ENCODE peak calls at places on chromosomes 5 and 9, in nine cellular contexts. One of them, this sample, is unnamed.

GRCh38 chr9:114321759-114322158 is 1.1 kb upstream of the ORM1 start:
- DNase-seq in transverse colon: no peak
- DNase-seq in tibial nerve: no peak
- DNase-seq in K562: no peak
- DNase-seq in SK-N-SH: no peak
- DNase-seq in HepG2: no peak
- DNase-seq in A549: no peak
- DNase-seq in sigmoid colon: no peak
- DNase-seq in stomach: no peak
- DNase-seq in this sample: no peak

GRCh38 chr5:157236423-157236822 is 29.5 kb upstream of the CYFIP2 start:
- DNase-seq in stomach: no peak
- DNase-seq in K562: no peak
- DNase-seq in sigmoid colon: no peak
- DNase-seq in A549: no peak
- DNase-seq in HepG2: no peak
- DNase-seq in SK-N-SH: no peak
- DNase-seq in transverse colon: no peak
- DNase-seq in tibial nerve: no peak
- DNase-seq in this sample: no peak

GRCh38 chr9:99873531-99873930 is 32.9 kb upstream of the STX17 start:
- DNase-seq in transverse colon: no peak
- DNase-seq in K562: no peak
- DNase-seq in A549: no peak
- DNase-seq in tibial nerve: no peak
- DNase-seq in sigmoid colon: no peak
- DNase-seq in stomach: no peak
- DNase-seq in HepG2: no peak
- DNase-seq in SK-N-SH: no peak
- DNase-seq in this sample: no peak

GRCh38 chr5:110549301-110549700 is 177.2 kb downstream of the TMEM232 start:
- DNase-seq in K562: no peak
- DNase-seq in transverse colon: no peak
- DNase-seq in HepG2: no peak
- DNase-seq in A549: no peak
- DNase-seq in tibial nerve: no peak
- DNase-seq in SK-N-SH: no peak
- DNase-seq in stomach: no peak
- DNase-seq in sigmoid colon: no peak
- DNase-seq in this sample: no peak

GRCh38 chr9:113563856-113564514 is 100.5 kb downstream of the RGS3 start:
- DNase-seq in SK-N-SH: no peak
- DNase-seq in HepG2: no peak
- DNase-seq in K562: no peak
- DNase-seq in stomach: no peak
- DNase-seq in sigmoid colon: peak; percentile 48
- DNase-seq in A549: no peak
- DNase-seq in tibial nerve: no peak
- DNase-seq in transverse colon: no peak
- DNase-seq in this sample: peak; percentile 3

GRCh38 chr5:98341711-98342042 is 431.8 kb upstream of the RGMB start:
- DNase-seq in HepG2: no peak
- DNase-seq in transverse colon: no peak
- DNase-seq in A549: no peak
- DNase-seq in stomach: no peak
- DNase-seq in tibial nerve: no peak
- DNase-seq in sigmoid colon: no peak
- DNase-seq in K562: no peak
- DNase-seq in SK-N-SH: no peak
- DNase-seq in this sample: no peak

GRCh38 chr9:129005336-129005997 is 22.7 kb downstream of the SH3GLB2 start:
- DNase-seq in transverse colon: no peak
- DNase-seq in stomach: no peak
- DNase-seq in SK-N-SH: no peak
- DNase-seq in sigmoid colon: no peak
- DNase-seq in tibial nerve: no peak
- DNase-seq in K562: no peak
- DNase-seq in HepG2: no peak
- DNase-seq in A549: no peak
- DNase-seq in this sample: no peak

GRCh38 chr9:8374471-8374870 is 574.9 kb upstream of the DMAC1 start:
- DNase-seq in stomach: no peak
- DNase-seq in A549: no peak
- DNase-seq in sigmoid colon: no peak
- DNase-seq in SK-N-SH: no peak
- DNase-seq in tibial nerve: no peak
- DNase-seq in K562: no peak
- DNase-seq in transverse colon: no peak
- DNase-seq in HepG2: no peak
- DNase-seq in this sample: no peak

GRCh38 chr5:116068028-116068632 is 16.7 kb upstream of the COMMD10 start:
- DNase-seq in K562: peak; percentile 74
- DNase-seq in tibial nerve: no peak
- DNase-seq in stomach: no peak
- DNase-seq in sigmoid colon: no peak
- DNase-seq in A549: peak; percentile 60
- DNase-seq in SK-N-SH: peak; percentile 32
- DNase-seq in transverse colon: no peak
- DNase-seq in HepG2: peak; percentile 44
- DNase-seq in this sample: no peak

GRCh38 chr9:82810902-82811301 is 252.0 kb downstream of the RASEF start:
- DNase-seq in sigmoid colon: no peak
- DNase-seq in K562: no peak
- DNase-seq in transverse colon: no peak
- DNase-seq in stomach: no peak
- DNase-seq in SK-N-SH: no peak
- DNase-seq in HepG2: no peak
- DNase-seq in tibial nerve: no peak
- DNase-seq in A549: peak; percentile 52
- DNase-seq in this sample: no peak

GRCh38 chr5:135488727-135489465 is 36.7 kb upstream of the TIFAB start:
- DNase-seq in K562: peak; percentile 60
- DNase-seq in tibial nerve: no peak
- DNase-seq in stomach: no peak
- DNase-seq in transverse colon: no peak
- DNase-seq in A549: peak; percentile 53
- DNase-seq in HepG2: peak; percentile 81
- DNase-seq in sigmoid colon: no peak
- DNase-seq in SK-N-SH: peak; percentile 61
- DNase-seq in this sample: no peak

GRCh38 chr9:84163227-84163626 is 177.3 kb downstream of the SLC28A3 start:
- DNase-seq in A549: no peak
- DNase-seq in sigmoid colon: no peak
- DNase-seq in stomach: no peak
- DNase-seq in transverse colon: no peak
- DNase-seq in HepG2: no peak
- DNase-seq in tibial nerve: no peak
- DNase-seq in SK-N-SH: no peak
- DNase-seq in K562: peak; percentile 6
- DNase-seq in this sample: no peak

GRCh38 chr9:108270041-108270440 is 585.7 kb downstream of the ACTL7B start:
- DNase-seq in sigmoid colon: no peak
- DNase-seq in A549: no peak
- DNase-seq in tibial nerve: no peak
- DNase-seq in transverse colon: no peak
- DNase-seq in HepG2: no peak
- DNase-seq in K562: no peak
- DNase-seq in SK-N-SH: no peak
- DNase-seq in stomach: no peak
- DNase-seq in this sample: no peak

GRCh38 chr5:113029614-113030013 is 53.0 kb downstream of the DCP2 start:
- DNase-seq in A549: no peak
- DNase-seq in SK-N-SH: no peak
- DNase-seq in HepG2: no peak
- DNase-seq in tibial nerve: no peak
- DNase-seq in sigmoid colon: no peak
- DNase-seq in stomach: no peak
- DNase-seq in K562: no peak
- DNase-seq in transverse colon: no peak
- DNase-seq in this sample: no peak

GRCh38 chr5:145938699-145939531 is 2.5 kb downstream of the SH3RF2 start:
- DNase-seq in stomach: no peak
- DNase-seq in transverse colon: no peak
- DNase-seq in SK-N-SH: peak; percentile 62
- DNase-seq in K562: no peak
- DNase-seq in HepG2: no peak
- DNase-seq in tibial nerve: no peak
- DNase-seq in sigmoid colon: no peak
- DNase-seq in A549: no peak
- DNase-seq in this sample: no peak

GRCh38 chr5:82749453-82749852 is 327.7 kb downstream of the TMEM167A start:
- DNase-seq in sigmoid colon: no peak
- DNase-seq in transverse colon: no peak
- DNase-seq in HepG2: no peak
- DNase-seq in A549: no peak
- DNase-seq in stomach: no peak
- DNase-seq in K562: no peak
- DNase-seq in SK-N-SH: peak; percentile 36
- DNase-seq in tibial nerve: no peak
- DNase-seq in this sample: no peak
- TF ChIP-seq EP300 in sigmoid colon: no peak
- TF ChIP-seq EP300 in transverse colon: no peak
- TF ChIP-seq EP300 in HepG2: no peak
- TF ChIP-seq EP300 in A549: no peak
- TF ChIP-seq EP300 in stomach: no peak
- TF ChIP-seq EP300 in K562: no peak
- TF ChIP-seq EP300 in SK-N-SH: no peak
- TF ChIP-seq EP300 in tibial nerve: no peak
- TF ChIP-seq EP300 in this sample: no peak

GRCh38 chr5:142826741-142827492 is 56.7 kb downstream of the ARHGAP26 start:
- DNase-seq in K562: no peak
- DNase-seq in SK-N-SH: no peak
- DNase-seq in A549: peak; percentile 47
- DNase-seq in HepG2: no peak
- DNase-seq in sigmoid colon: no peak
- DNase-seq in transverse colon: no peak
- DNase-seq in tibial nerve: no peak
- DNase-seq in stomach: peak; percentile 69
- DNase-seq in this sample: no peak

GRCh38 chr5:142827934-142828576 is 57.9 kb downstream of the ARHGAP26 start:
- DNase-seq in sigmoid colon: no peak
- DNase-seq in A549: no peak
- DNase-seq in stomach: no peak
- DNase-seq in transverse colon: no peak
- DNase-seq in K562: no peak
- DNase-seq in tibial nerve: no peak
- DNase-seq in SK-N-SH: no peak
- DNase-seq in HepG2: no peak
- DNase-seq in this sample: no peak

GRCh38 chr5:142824391-142824790 is 54.2 kb downstream of the ARHGAP26 start:
- DNase-seq in A549: no peak
- DNase-seq in K562: no peak
- DNase-seq in stomach: peak; percentile 55
- DNase-seq in sigmoid colon: no peak
- DNase-seq in HepG2: no peak
- DNase-seq in tibial nerve: no peak
- DNase-seq in SK-N-SH: no peak
- DNase-seq in transverse colon: no peak
- DNase-seq in this sample: no peak

GRCh38 chr5:142825378-142826089 is 55.4 kb downstream of the ARHGAP26 start:
- DNase-seq in stomach: peak; percentile 49
- DNase-seq in HepG2: no peak
- DNase-seq in tibial nerve: no peak
- DNase-seq in sigmoid colon: no peak
- DNase-seq in A549: peak; percentile 75
- DNase-seq in transverse colon: peak; percentile 51
- DNase-seq in SK-N-SH: no peak
- DNase-seq in K562: peak; percentile 13
- DNase-seq in this sample: no peak

DNA sequence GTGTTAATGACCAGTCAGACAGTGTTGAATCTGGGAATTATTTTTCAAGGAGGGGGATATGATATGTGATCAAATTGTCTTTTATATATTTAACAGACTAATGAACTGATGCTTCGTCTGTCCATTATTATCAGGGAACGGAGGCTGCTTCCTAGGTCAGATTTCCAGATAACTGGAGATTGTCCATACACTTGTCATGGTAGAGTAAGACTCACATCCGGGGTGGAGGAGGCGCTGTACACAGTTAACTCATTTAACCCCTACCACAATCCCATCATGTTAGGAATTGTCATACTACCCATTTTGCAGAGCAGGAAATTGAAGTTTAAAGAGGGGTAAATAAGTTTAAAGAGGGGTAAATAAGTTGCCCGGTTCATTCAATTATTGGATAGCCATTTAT is 55.9 kb downstream of the ARHGAP26 start:
- DNase-seq in HepG2: no peak
- DNase-seq in SK-N-SH: no peak
- DNase-seq in K562: no peak
- DNase-seq in A549: no peak
- DNase-seq in tibial nerve: no peak
- DNase-seq in sigmoid colon: no peak
- DNase-seq in transverse colon: no peak
- DNase-seq in stomach: no peak
- DNase-seq in this sample: no peak
- H3K4me1 ChIP-seq in HepG2: peaks cover 98% of the 10 kb centered on the region
- H3K4me1 ChIP-seq in SK-N-SH: peaks cover 74% of the 10 kb centered on the region
- H3K4me1 ChIP-seq in K562: no peaks in the 10 kb centered on the region
- H3K4me1 ChIP-seq in A549: peaks cover 95% of the 10 kb centered on the region
- H3K4me1 ChIP-seq in tibial nerve: no peaks in the 10 kb centered on the region
- H3K4me1 ChIP-seq in sigmoid colon: no peaks in the 10 kb centered on the region
- H3K4me1 ChIP-seq in transverse colon: peaks cover 71% of the 10 kb centered on the region
- H3K4me1 ChIP-seq in stomach: peaks cover 83% of the 10 kb centered on the region
- H3K4me1 ChIP-seq in this sample: no peaks in the 10 kb centered on the region

GRCh38 chr5:170761708-170762066 is 21.8 kb upstream of the GABRP start:
- DNase-seq in SK-N-SH: no peak
- DNase-seq in K562: no peak
- DNase-seq in sigmoid colon: no peak
- DNase-seq in transverse colon: no peak
- DNase-seq in A549: no peak
- DNase-seq in stomach: no peak
- DNase-seq in HepG2: no peak
- DNase-seq in tibial nerve: no peak
- DNase-seq in this sample: no peak
- H3K4me3 ChIP-seq in SK-N-SH: no peak overlapping the region
- H3K4me3 ChIP-seq in K562: no peak overlapping the region
- H3K4me3 ChIP-seq in sigmoid colon: no peak overlapping the region
- H3K4me3 ChIP-seq in transverse colon: no peak overlapping the region
- H3K4me3 ChIP-seq in A549: no peak overlapping the region
- H3K4me3 ChIP-seq in stomach: no peak overlapping the region
- H3K4me3 ChIP-seq in HepG2: no peak overlapping the region
- H3K4me3 ChIP-seq in tibial nerve: no peak overlapping the region
- H3K4me3 ChIP-seq in this sample: no peak overlapping the region

DNA sequence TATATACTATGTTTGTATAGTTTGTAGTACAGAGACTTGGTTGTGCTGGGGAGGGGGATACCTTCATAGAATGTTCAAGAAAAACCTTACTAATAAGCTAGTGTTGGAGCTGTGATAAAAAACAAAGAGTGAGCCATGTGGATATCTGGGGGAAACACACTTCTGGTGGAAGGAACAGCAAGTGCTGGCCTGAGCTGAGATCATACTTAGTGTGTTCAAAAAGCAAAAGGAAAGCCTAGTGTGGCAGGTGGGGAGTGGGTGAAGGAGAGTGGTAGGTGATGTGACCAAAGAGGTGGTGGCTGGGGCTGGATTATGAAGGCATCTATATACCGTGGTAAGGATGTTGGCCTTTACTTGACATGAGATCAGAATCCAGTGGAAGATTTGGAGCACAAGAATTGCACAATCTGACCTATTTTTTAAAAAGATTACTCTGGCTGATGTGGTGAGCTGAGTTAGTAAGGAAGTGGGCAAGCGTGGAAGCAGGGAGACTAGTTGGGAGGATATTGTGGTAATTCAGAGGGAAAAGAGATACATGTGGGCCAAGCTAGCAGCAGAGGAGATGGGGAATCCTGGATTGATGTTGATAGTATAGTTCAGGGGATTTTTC is 26.6 kb downstream of the PALM2AKAP2 start:
- DNase-seq in sigmoid colon: no peak
- DNase-seq in A549: no peak
- DNase-seq in stomach: no peak
- DNase-seq in transverse colon: no peak
- DNase-seq in HepG2: no peak
- DNase-seq in K562: no peak
- DNase-seq in tibial nerve: no peak
- DNase-seq in SK-N-SH: no peak
- DNase-seq in this sample: no peak
- TF ChIP-seq EP300 in sigmoid colon: no peak
- TF ChIP-seq EP300 in A549: no peak
- TF ChIP-seq EP300 in stomach: no peak
- TF ChIP-seq EP300 in transverse colon: no peak
- TF ChIP-seq EP300 in HepG2: no peak
- TF ChIP-seq EP300 in K562: no peak
- TF ChIP-seq EP300 in tibial nerve: no peak
- TF ChIP-seq EP300 in SK-N-SH: no peak
- TF ChIP-seq EP300 in this sample: no peak